ENCODE peak calls at places on chromosome 11, in nine cellular contexts. One of them, this sample, is unnamed.

GRCh38 chr11:2769779-2770555 is 70.2 kb upstream of the KCNQ1OT1 start:
- DNase-seq in amniotic stem cell: no peak
- DNase-seq in mesenteric fat pad: peak
- DNase-seq in fibroblast of gingiva: no peak
- DNase-seq in A172: no peak
- DNase-seq in HT-29: no peak
- DNase-seq in left colon: no peak
- DNase-seq in amniotic epithelial cell: no peak
- DNase-seq in HAP-1: no peak
- DNase-seq in this sample: no peak

GRCh38 chr11:8019671-8020597 is 32.8 kb downstream of the EIF3F start:
- DNase-seq in mesenteric fat pad: peak
- DNase-seq in HT-29: no peak
- DNase-seq in fibroblast of gingiva: peak
- DNase-seq in left colon: no peak
- DNase-seq in HAP-1: no peak
- DNase-seq in amniotic stem cell: peak
- DNase-seq in amniotic epithelial cell: peak
- DNase-seq in A172: no peak
- DNase-seq in this sample: peak

GRCh38 chr11:120605469-120605868 is 93.9 kb downstream of the GRIK4 start:
- DNase-seq in left colon: no peak
- DNase-seq in mesenteric fat pad: no peak
- DNase-seq in amniotic stem cell: no peak
- DNase-seq in A172: no peak
- DNase-seq in HAP-1: no peak
- DNase-seq in amniotic epithelial cell: no peak
- DNase-seq in fibroblast of gingiva: no peak
- DNase-seq in HT-29: no peak
- DNase-seq in this sample: no peak

GRCh38 chr11:130088217-130088616 is 18.5 kb downstream of the APLP2 start:
- DNase-seq in left colon: no peak
- DNase-seq in mesenteric fat pad: no peak
- DNase-seq in A172: no peak
- DNase-seq in fibroblast of gingiva: no peak
- DNase-seq in HT-29: no peak
- DNase-seq in amniotic epithelial cell: no peak
- DNase-seq in HAP-1: no peak
- DNase-seq in amniotic stem cell: no peak
- DNase-seq in this sample: no peak

GRCh38 chr11:122365545-122366380 is 249.7 kb upstream of the BLID start:
- DNase-seq in left colon: no peak
- DNase-seq in HT-29: no peak
- DNase-seq in fibroblast of gingiva: no peak
- DNase-seq in A172: no peak
- DNase-seq in amniotic stem cell: no peak
- DNase-seq in HAP-1: no peak
- DNase-seq in mesenteric fat pad: no peak
- DNase-seq in amniotic epithelial cell: peak
- DNase-seq in this sample: no peak

GRCh38 chr11:108654994-108655631 is 9.8 kb upstream of the DDX10 start:
- DNase-seq in fibroblast of gingiva: peak
- DNase-seq in amniotic epithelial cell: peak
- DNase-seq in A172: peak
- DNase-seq in HAP-1: peak
- DNase-seq in HT-29: peak
- DNase-seq in amniotic stem cell: peak
- DNase-seq in mesenteric fat pad: no peak
- DNase-seq in left colon: peak
- DNase-seq in this sample: peak

GRCh38 chr11:76380161-76380976 is 563 bp downstream of the THAP12 start:
- DNase-seq in amniotic epithelial cell: peak
- DNase-seq in HT-29: peak
- DNase-seq in mesenteric fat pad: peak
- DNase-seq in amniotic stem cell: no peak
- DNase-seq in HAP-1: peak
- DNase-seq in left colon: no peak
- DNase-seq in fibroblast of gingiva: no peak
- DNase-seq in A172: peak
- DNase-seq in this sample: peak

GRCh38 chr11:64629796-64630562 is 39.0 kb downstream of the SLC22A12 start:
- DNase-seq in amniotic epithelial cell: no peak
- DNase-seq in amniotic stem cell: no peak
- DNase-seq in HAP-1: no peak
- DNase-seq in left colon: peak
- DNase-seq in HT-29: no peak
- DNase-seq in mesenteric fat pad: no peak
- DNase-seq in A172: no peak
- DNase-seq in fibroblast of gingiva: no peak
- DNase-seq in this sample: no peak

GRCh38 chr11:123561046-123561781 is 93.2 kb downstream of the SCN3B start:
- DNase-seq in amniotic stem cell: no peak
- DNase-seq in amniotic epithelial cell: peak
- DNase-seq in HAP-1: peak
- DNase-seq in mesenteric fat pad: no peak
- DNase-seq in A172: no peak
- DNase-seq in fibroblast of gingiva: no peak
- DNase-seq in left colon: no peak
- DNase-seq in HT-29: peak
- DNase-seq in this sample: peak

GRCh38 chr11:19829109-19829790 is 116.6 kb downstream of the NAV2 start:
- DNase-seq in fibroblast of gingiva: no peak
- DNase-seq in left colon: peak
- DNase-seq in HT-29: no peak
- DNase-seq in amniotic epithelial cell: no peak
- DNase-seq in mesenteric fat pad: no peak
- DNase-seq in HAP-1: no peak
- DNase-seq in A172: no peak
- DNase-seq in amniotic stem cell: no peak
- DNase-seq in this sample: no peak

GRCh38 chr11:98729118-98729517 is 291.6 kb upstream of the CNTN5 start:
- DNase-seq in amniotic stem cell: no peak
- DNase-seq in left colon: no peak
- DNase-seq in amniotic epithelial cell: no peak
- DNase-seq in HAP-1: no peak
- DNase-seq in A172: no peak
- DNase-seq in fibroblast of gingiva: no peak
- DNase-seq in HT-29: no peak
- DNase-seq in mesenteric fat pad: no peak
- DNase-seq in this sample: no peak

GRCh38 chr11:119782021-119782420 is 53.0 kb upstream of the NECTIN1 start:
- DNase-seq in HAP-1: no peak
- DNase-seq in amniotic stem cell: no peak
- DNase-seq in HT-29: no peak
- DNase-seq in fibroblast of gingiva: no peak
- DNase-seq in A172: no peak
- DNase-seq in left colon: no peak
- DNase-seq in amniotic epithelial cell: no peak
- DNase-seq in mesenteric fat pad: no peak
- DNase-seq in this sample: no peak

GRCh38 chr11:123107945-123108344 is 46.0 kb upstream of the HSPA8 start:
- DNase-seq in amniotic stem cell: no peak
- DNase-seq in amniotic epithelial cell: no peak
- DNase-seq in HAP-1: no peak
- DNase-seq in mesenteric fat pad: no peak
- DNase-seq in fibroblast of gingiva: no peak
- DNase-seq in HT-29: no peak
- DNase-seq in left colon: no peak
- DNase-seq in A172: no peak
- DNase-seq in this sample: no peak

GRCh38 chr11:33366918-33367317 is 109.7 kb downstream of the HIPK3 start:
- DNase-seq in left colon: no peak
- DNase-seq in fibroblast of gingiva: no peak
- DNase-seq in A172: no peak
- DNase-seq in HAP-1: no peak
- DNase-seq in amniotic epithelial cell: no peak
- DNase-seq in mesenteric fat pad: no peak
- DNase-seq in amniotic stem cell: no peak
- DNase-seq in HT-29: no peak
- DNase-seq in this sample: no peak

GRCh38 chr11:103380031-103380430 is 270.8 kb downstream of the DYNC2H1 start:
- DNase-seq in mesenteric fat pad: no peak
- DNase-seq in A172: no peak
- DNase-seq in fibroblast of gingiva: no peak
- DNase-seq in amniotic epithelial cell: peak
- DNase-seq in amniotic stem cell: no peak
- DNase-seq in HAP-1: no peak
- DNase-seq in HT-29: no peak
- DNase-seq in left colon: no peak
- DNase-seq in this sample: peak

GRCh38 chr11:60209977-60210376 is 27.1 kb upstream of the MS4A6A start:
- DNase-seq in HAP-1: no peak
- DNase-seq in amniotic epithelial cell: no peak
- DNase-seq in left colon: no peak
- DNase-seq in HT-29: no peak
- DNase-seq in amniotic stem cell: no peak
- DNase-seq in mesenteric fat pad: no peak
- DNase-seq in fibroblast of gingiva: no peak
- DNase-seq in A172: no peak
- DNase-seq in this sample: no peak

GRCh38 chr11:9516113-9516512 is 55.3 kb downstream of the ZNF143 start:
- DNase-seq in left colon: peak
- DNase-seq in mesenteric fat pad: no peak
- DNase-seq in amniotic stem cell: no peak
- DNase-seq in A172: no peak
- DNase-seq in HAP-1: no peak
- DNase-seq in fibroblast of gingiva: no peak
- DNase-seq in HT-29: peak
- DNase-seq in amniotic epithelial cell: no peak
- DNase-seq in this sample: no peak

GRCh38 chr11:10927533-10927932 is 69.7 kb upstream of the ZBED5 start:
- DNase-seq in mesenteric fat pad: no peak
- DNase-seq in fibroblast of gingiva: no peak
- DNase-seq in left colon: peak
- DNase-seq in A172: no peak
- DNase-seq in amniotic stem cell: no peak
- DNase-seq in HAP-1: no peak
- DNase-seq in amniotic epithelial cell: no peak
- DNase-seq in HT-29: peak
- DNase-seq in this sample: peak

GRCh38 chr11:83070878-83071640 is 638 bp downstream of the RAB30 start:
- DNase-seq in HT-29: peak
- DNase-seq in amniotic epithelial cell: no peak
- DNase-seq in left colon: peak
- DNase-seq in HAP-1: peak
- DNase-seq in A172: no peak
- DNase-seq in mesenteric fat pad: no peak
- DNase-seq in fibroblast of gingiva: peak
- DNase-seq in amniotic stem cell: peak
- DNase-seq in this sample: peak

GRCh38 chr11:116540645-116541044 is 232.1 kb downstream of the BUD13 start:
- DNase-seq in amniotic epithelial cell: no peak
- DNase-seq in A172: no peak
- DNase-seq in mesenteric fat pad: peak
- DNase-seq in HT-29: no peak
- DNase-seq in amniotic stem cell: no peak
- DNase-seq in HAP-1: no peak
- DNase-seq in fibroblast of gingiva: no peak
- DNase-seq in left colon: no peak
- DNase-seq in this sample: no peak

GRCh38 chr11:1263036-1263435 is 40.2 kb downstream of the MUC5B start:
- DNase-seq in amniotic stem cell: no peak
- DNase-seq in HT-29: no peak
- DNase-seq in left colon: peak
- DNase-seq in HAP-1: no peak
- DNase-seq in mesenteric fat pad: no peak
- DNase-seq in fibroblast of gingiva: no peak
- DNase-seq in A172: no peak
- DNase-seq in amniotic epithelial cell: no peak
- DNase-seq in this sample: no peak

GRCh38 chr11:79375818-79376550 is 64.8 kb downstream of the TENM4 start:
- DNase-seq in left colon: no peak
- DNase-seq in amniotic stem cell: no peak
- DNase-seq in HAP-1: peak
- DNase-seq in amniotic epithelial cell: no peak
- DNase-seq in fibroblast of gingiva: no peak
- DNase-seq in mesenteric fat pad: no peak
- DNase-seq in HT-29: no peak
- DNase-seq in A172: no peak
- DNase-seq in this sample: peak

GRCh38 chr11:45079943-45080719 is 66.3 kb upstream of the PRDM11 start:
- DNase-seq in A172: no peak
- DNase-seq in left colon: peak
- DNase-seq in mesenteric fat pad: no peak
- DNase-seq in HAP-1: no peak
- DNase-seq in amniotic epithelial cell: no peak
- DNase-seq in HT-29: no peak
- DNase-seq in fibroblast of gingiva: no peak
- DNase-seq in amniotic stem cell: no peak
- DNase-seq in this sample: no peak

GRCh38 chr11:72083414-72083813 is 2.8 kb downstream of the LRRC51 start:
- DNase-seq in HAP-1: no peak
- DNase-seq in A172: no peak
- DNase-seq in left colon: no peak
- DNase-seq in mesenteric fat pad: no peak
- DNase-seq in fibroblast of gingiva: no peak
- DNase-seq in amniotic epithelial cell: no peak
- DNase-seq in HT-29: no peak
- DNase-seq in amniotic stem cell: no peak
- DNase-seq in this sample: no peak

GRCh38 chr11:134925432-134925831 is 513.4 kb upstream of the B3GAT1 start:
- DNase-seq in HAP-1: no peak
- DNase-seq in amniotic stem cell: no peak
- DNase-seq in A172: no peak
- DNase-seq in left colon: no peak
- DNase-seq in fibroblast of gingiva: no peak
- DNase-seq in HT-29: no peak
- DNase-seq in amniotic epithelial cell: no peak
- DNase-seq in mesenteric fat pad: no peak
- DNase-seq in this sample: no peak